ENCODE peak calls at places on chromosomes 5 and 9, in six cellular contexts. One of them, this sample, is unnamed.

GRCh38 chr9:79686381-79687130 is 114.8 kb downstream of the TLE4 start:
- DNase-seq in RWPE1: no peak
- DNase-seq in A549: no peak
- DNase-seq in GM18507: no peak
- DNase-seq in activated CD4-positive, alpha-beta T cell treated with anti-CD3 and anti-CD28 coated beads for 36 hours: no peak
- DNase-seq in pulmonary artery endothelial cell: no peak
- DNase-seq in this sample: no peak

GRCh38 chr9:134475051-134475790 is 149.0 kb downstream of the RXRA start:
- DNase-seq in GM18507: no peak
- DNase-seq in A549: no peak
- DNase-seq in RWPE1: no peak
- DNase-seq in pulmonary artery endothelial cell: peak
- DNase-seq in activated CD4-positive, alpha-beta T cell treated with anti-CD3 and anti-CD28 coated beads for 36 hours: peak
- DNase-seq in this sample: no peak

GRCh38 chr5:134420326-134420725 is 8.6 kb upstream of the CDKN2AIPNL start:
- DNase-seq in RWPE1: no peak
- DNase-seq in activated CD4-positive, alpha-beta T cell treated with anti-CD3 and anti-CD28 coated beads for 36 hours: no peak
- DNase-seq in A549: no peak
- DNase-seq in GM18507: no peak
- DNase-seq in pulmonary artery endothelial cell: no peak
- DNase-seq in this sample: peak

GRCh38 chr9:72951520-72952393 is 1.1 kb downstream of the ALDH1A1 start:
- DNase-seq in GM18507: no peak
- DNase-seq in A549: no peak
- DNase-seq in RWPE1: no peak
- DNase-seq in pulmonary artery endothelial cell: no peak
- DNase-seq in activated CD4-positive, alpha-beta T cell treated with anti-CD3 and anti-CD28 coated beads for 36 hours: no peak
- DNase-seq in this sample: no peak

GRCh38 chr5:159444441-159445082 is 114.3 kb upstream of the IL12B start:
- DNase-seq in A549: peak
- DNase-seq in activated CD4-positive, alpha-beta T cell treated with anti-CD3 and anti-CD28 coated beads for 36 hours: no peak
- DNase-seq in RWPE1: peak
- DNase-seq in GM18507: no peak
- DNase-seq in pulmonary artery endothelial cell: no peak
- DNase-seq in this sample: peak

GRCh38 chr9:27183701-27184100 is 74.7 kb downstream of the TEK start:
- DNase-seq in pulmonary artery endothelial cell: no peak
- DNase-seq in GM18507: no peak
- DNase-seq in activated CD4-positive, alpha-beta T cell treated with anti-CD3 and anti-CD28 coated beads for 36 hours: no peak
- DNase-seq in A549: no peak
- DNase-seq in RWPE1: no peak
- DNase-seq in this sample: no peak

GRCh38 chr9:110276827-110277226 is 20.5 kb upstream of the TXN start:
- DNase-seq in pulmonary artery endothelial cell: no peak
- DNase-seq in RWPE1: no peak
- DNase-seq in A549: no peak
- DNase-seq in GM18507: no peak
- DNase-seq in activated CD4-positive, alpha-beta T cell treated with anti-CD3 and anti-CD28 coated beads for 36 hours: no peak
- DNase-seq in this sample: no peak

GRCh38 chr5:94983861-94984535 is 300.9 kb downstream of the MCTP1 start:
- DNase-seq in GM18507: no peak
- DNase-seq in pulmonary artery endothelial cell: no peak
- DNase-seq in RWPE1: peak
- DNase-seq in A549: no peak
- DNase-seq in activated CD4-positive, alpha-beta T cell treated with anti-CD3 and anti-CD28 coated beads for 36 hours: no peak
- DNase-seq in this sample: no peak

GRCh38 chr5:168193518-168194240 is 97.8 kb upstream of the WWC1 start:
- DNase-seq in activated CD4-positive, alpha-beta T cell treated with anti-CD3 and anti-CD28 coated beads for 36 hours: no peak
- DNase-seq in pulmonary artery endothelial cell: no peak
- DNase-seq in A549: no peak
- DNase-seq in GM18507: no peak
- DNase-seq in RWPE1: no peak
- DNase-seq in this sample: no peak

GRCh38 chr9:2158111-2158610 is 143.0 kb downstream of the SMARCA2 start:
- DNase-seq in RWPE1: peak
- DNase-seq in pulmonary artery endothelial cell: peak
- DNase-seq in activated CD4-positive, alpha-beta T cell treated with anti-CD3 and anti-CD28 coated beads for 36 hours: peak
- DNase-seq in GM18507: peak
- DNase-seq in A549: peak
- DNase-seq in this sample: peak

GRCh38 chr5:136906545-136906944 is 541.2 kb upstream of the TRPC7 start:
- DNase-seq in pulmonary artery endothelial cell: no peak
- DNase-seq in GM18507: no peak
- DNase-seq in activated CD4-positive, alpha-beta T cell treated with anti-CD3 and anti-CD28 coated beads for 36 hours: no peak
- DNase-seq in A549: no peak
- DNase-seq in RWPE1: no peak
- DNase-seq in this sample: no peak

GRCh38 chr9:76342862-76343261 is 51.4 kb downstream of the RFK start:
- DNase-seq in A549: no peak
- DNase-seq in GM18507: no peak
- DNase-seq in RWPE1: peak
- DNase-seq in pulmonary artery endothelial cell: no peak
- DNase-seq in activated CD4-positive, alpha-beta T cell treated with anti-CD3 and anti-CD28 coated beads for 36 hours: no peak
- DNase-seq in this sample: no peak

GRCh38 chr5:181047288-181047687 is 7.2 kb downstream of the BTNL9 start:
- DNase-seq in pulmonary artery endothelial cell: no peak
- DNase-seq in RWPE1: no peak
- DNase-seq in A549: no peak
- DNase-seq in GM18507: no peak
- DNase-seq in activated CD4-positive, alpha-beta T cell treated with anti-CD3 and anti-CD28 coated beads for 36 hours: no peak
- DNase-seq in this sample: no peak

GRCh38 chr5:77640577-77641396 is 2.3 kb upstream of the OTP start:
- DNase-seq in pulmonary artery endothelial cell: no peak
- DNase-seq in RWPE1: no peak
- DNase-seq in activated CD4-positive, alpha-beta T cell treated with anti-CD3 and anti-CD28 coated beads for 36 hours: no peak
- DNase-seq in GM18507: no peak
- DNase-seq in A549: no peak
- DNase-seq in this sample: no peak

GRCh38 chr9:127858041-127858512 is 3.6 kb upstream of the ENG start:
- DNase-seq in RWPE1: no peak
- DNase-seq in A549: no peak
- DNase-seq in activated CD4-positive, alpha-beta T cell treated with anti-CD3 and anti-CD28 coated beads for 36 hours: no peak
- DNase-seq in GM18507: no peak
- DNase-seq in pulmonary artery endothelial cell: no peak
- DNase-seq in this sample: no peak

GRCh38 chr5:55440188-55440646 is 94.5 kb downstream of the PLPP1 start:
- DNase-seq in A549: no peak
- DNase-seq in RWPE1: no peak
- DNase-seq in activated CD4-positive, alpha-beta T cell treated with anti-CD3 and anti-CD28 coated beads for 36 hours: peak
- DNase-seq in GM18507: no peak
- DNase-seq in pulmonary artery endothelial cell: no peak
- DNase-seq in this sample: no peak

GRCh38 chr5:82393951-82394350 is 115.8 kb upstream of the RPS23 start:
- DNase-seq in pulmonary artery endothelial cell: no peak
- DNase-seq in GM18507: no peak
- DNase-seq in RWPE1: no peak
- DNase-seq in A549: no peak
- DNase-seq in activated CD4-positive, alpha-beta T cell treated with anti-CD3 and anti-CD28 coated beads for 36 hours: no peak
- DNase-seq in this sample: no peak

GRCh38 chr9:107214915-107215314 is 68.2 kb upstream of the RAD23B start:
- DNase-seq in RWPE1: no peak
- DNase-seq in activated CD4-positive, alpha-beta T cell treated with anti-CD3 and anti-CD28 coated beads for 36 hours: no peak
- DNase-seq in pulmonary artery endothelial cell: no peak
- DNase-seq in GM18507: no peak
- DNase-seq in A549: no peak
- DNase-seq in this sample: no peak

GRCh38 chr9:36074055-36074454 is 37.3 kb downstream of the RECK start:
- DNase-seq in activated CD4-positive, alpha-beta T cell treated with anti-CD3 and anti-CD28 coated beads for 36 hours: no peak
- DNase-seq in RWPE1: no peak
- DNase-seq in GM18507: no peak
- DNase-seq in A549: no peak
- DNase-seq in pulmonary artery endothelial cell: no peak
- DNase-seq in this sample: no peak

GRCh38 chr5:94693043-94693822 is 74.8 kb downstream of the SLF1 start:
- DNase-seq in pulmonary artery endothelial cell: peak
- DNase-seq in GM18507: no peak
- DNase-seq in A549: no peak
- DNase-seq in activated CD4-positive, alpha-beta T cell treated with anti-CD3 and anti-CD28 coated beads for 36 hours: no peak
- DNase-seq in RWPE1: peak
- DNase-seq in this sample: no peak

GRCh38 chr5:167065784-167066183 is 1225.7 kb upstream of the WWC1 start:
- DNase-seq in activated CD4-positive, alpha-beta T cell treated with anti-CD3 and anti-CD28 coated beads for 36 hours: no peak
- DNase-seq in RWPE1: no peak
- DNase-seq in GM18507: no peak
- DNase-seq in pulmonary artery endothelial cell: no peak
- DNase-seq in A549: no peak
- DNase-seq in this sample: no peak

GRCh38 chr5:16815432-16815831 is 120.7 kb downstream of the MYO10 start:
- DNase-seq in pulmonary artery endothelial cell: no peak
- DNase-seq in GM18507: no peak
- DNase-seq in RWPE1: no peak
- DNase-seq in A549: no peak
- DNase-seq in activated CD4-positive, alpha-beta T cell treated with anti-CD3 and anti-CD28 coated beads for 36 hours: no peak
- DNase-seq in this sample: no peak

GRCh38 chr5:666816-667498 is 26.2 kb downstream of the TPPP start:
- DNase-seq in pulmonary artery endothelial cell: no peak
- DNase-seq in A549: no peak
- DNase-seq in GM18507: no peak
- DNase-seq in RWPE1: no peak
- DNase-seq in activated CD4-positive, alpha-beta T cell treated with anti-CD3 and anti-CD28 coated beads for 36 hours: no peak
- DNase-seq in this sample: no peak

GRCh38 chr9:4738866-4739586 is 2.0 kb downstream of the AK3 start:
- DNase-seq in pulmonary artery endothelial cell: no peak
- DNase-seq in RWPE1: no peak
- DNase-seq in GM18507: no peak
- DNase-seq in A549: no peak
- DNase-seq in activated CD4-positive, alpha-beta T cell treated with anti-CD3 and anti-CD28 coated beads for 36 hours: no peak
- DNase-seq in this sample: no peak

GRCh38 chr5:170499621-170500020 is 4.2 kb upstream of the KCNIP1 start:
- DNase-seq in A549: no peak
- DNase-seq in GM18507: no peak
- DNase-seq in pulmonary artery endothelial cell: no peak
- DNase-seq in activated CD4-positive, alpha-beta T cell treated with anti-CD3 and anti-CD28 coated beads for 36 hours: no peak
- DNase-seq in RWPE1: peak
- DNase-seq in this sample: no peak

GRCh38 chr9:130576176-130576575 is 3.2 kb upstream of the FUBP3 start:
- DNase-seq in activated CD4-positive, alpha-beta T cell treated with anti-CD3 and anti-CD28 coated beads for 36 hours: no peak
- DNase-seq in pulmonary artery endothelial cell: no peak
- DNase-seq in A549: no peak
- DNase-seq in RWPE1: no peak
- DNase-seq in GM18507: no peak
- DNase-seq in this sample: no peak

GRCh38 chr5:39668980-39669379 is 244.2 kb upstream of the DAB2 start:
- DNase-seq in GM18507: no peak
- DNase-seq in RWPE1: no peak
- DNase-seq in A549: no peak
- DNase-seq in pulmonary artery endothelial cell: no peak
- DNase-seq in activated CD4-positive, alpha-beta T cell treated with anti-CD3 and anti-CD28 coated beads for 36 hours: no peak
- DNase-seq in this sample: no peak

GRCh38 chr5:150144211-150144801 is 11.3 kb downstream of the PDGFRB start:
- DNase-seq in activated CD4-positive, alpha-beta T cell treated with anti-CD3 and anti-CD28 coated beads for 36 hours: no peak
- DNase-seq in RWPE1: no peak
- DNase-seq in pulmonary artery endothelial cell: no peak
- DNase-seq in A549: no peak
- DNase-seq in GM18507: no peak
- DNase-seq in this sample: no peak

GRCh38 chr9:124355032-124355940 is 60.0 kb downstream of the PSMB7 start:
- DNase-seq in RWPE1: no peak
- DNase-seq in pulmonary artery endothelial cell: no peak
- DNase-seq in activated CD4-positive, alpha-beta T cell treated with anti-CD3 and anti-CD28 coated beads for 36 hours: no peak
- DNase-seq in A549: no peak
- DNase-seq in GM18507: no peak
- DNase-seq in this sample: no peak

GRCh38 chr5:33832904-33833575 is 58.8 kb downstream of the ADAMTS12 start:
- DNase-seq in GM18507: no peak
- DNase-seq in pulmonary artery endothelial cell: no peak
- DNase-seq in A549: no peak
- DNase-seq in RWPE1: no peak
- DNase-seq in activated CD4-positive, alpha-beta T cell treated with anti-CD3 and anti-CD28 coated beads for 36 hours: no peak
- DNase-seq in this sample: no peak

GRCh38 chr9:34671307-34671706 is 8.8 kb upstream of the CCL27 start:
- DNase-seq in GM18507: no peak
- DNase-seq in RWPE1: no peak
- DNase-seq in pulmonary artery endothelial cell: no peak
- DNase-seq in A549: no peak
- DNase-seq in activated CD4-positive, alpha-beta T cell treated with anti-CD3 and anti-CD28 coated beads for 36 hours: no peak
- DNase-seq in this sample: no peak

GRCh38 chr5:96876292-96876850 is at the start of gene ERAP2:
- DNase-seq in activated CD4-positive, alpha-beta T cell treated with anti-CD3 and anti-CD28 coated beads for 36 hours: peak
- DNase-seq in pulmonary artery endothelial cell: no peak
- DNase-seq in GM18507: peak
- DNase-seq in RWPE1: peak
- DNase-seq in A549: peak
- DNase-seq in this sample: peak

GRCh38 chr5:79590395-79590999 is 21.7 kb upstream of the TENT2 start:
- DNase-seq in A549: no peak
- DNase-seq in GM18507: no peak
- DNase-seq in pulmonary artery endothelial cell: no peak
- DNase-seq in activated CD4-positive, alpha-beta T cell treated with anti-CD3 and anti-CD28 coated beads for 36 hours: no peak
- DNase-seq in RWPE1: no peak
- DNase-seq in this sample: no peak

GRCh38 chr5:15267966-15268365 is 232.0 kb upstream of the FBXL7 start:
- DNase-seq in RWPE1: no peak
- DNase-seq in GM18507: no peak
- DNase-seq in A549: no peak
- DNase-seq in pulmonary artery endothelial cell: no peak
- DNase-seq in activated CD4-positive, alpha-beta T cell treated with anti-CD3 and anti-CD28 coated beads for 36 hours: no peak
- DNase-seq in this sample: no peak

GRCh38 chr5:123538670-123539459 is 26.9 kb downstream of the CSNK1G3 start:
- DNase-seq in GM18507: no peak
- DNase-seq in activated CD4-positive, alpha-beta T cell treated with anti-CD3 and anti-CD28 coated beads for 36 hours: no peak
- DNase-seq in A549: no peak
- DNase-seq in pulmonary artery endothelial cell: no peak
- DNase-seq in RWPE1: no peak
- DNase-seq in this sample: no peak

GRCh38 chr5:94345257-94345656 is 273.1 kb downstream of the KIAA0825 start:
- DNase-seq in GM18507: no peak
- DNase-seq in pulmonary artery endothelial cell: no peak
- DNase-seq in A549: no peak
- DNase-seq in activated CD4-positive, alpha-beta T cell treated with anti-CD3 and anti-CD28 coated beads for 36 hours: no peak
- DNase-seq in RWPE1: no peak
- DNase-seq in this sample: no peak

GRCh38 chr5:139908749-139909148 is 113.1 kb downstream of the PSD2 start:
- DNase-seq in RWPE1: no peak
- DNase-seq in pulmonary artery endothelial cell: no peak
- DNase-seq in activated CD4-positive, alpha-beta T cell treated with anti-CD3 and anti-CD28 coated beads for 36 hours: no peak
- DNase-seq in GM18507: no peak
- DNase-seq in A549: no peak
- DNase-seq in this sample: no peak

GRCh38 chr5:1038417-1039209 is 30.0 kb downstream of the NKD2 start:
- DNase-seq in pulmonary artery endothelial cell: no peak
- DNase-seq in A549: no peak
- DNase-seq in GM18507: no peak
- DNase-seq in activated CD4-positive, alpha-beta T cell treated with anti-CD3 and anti-CD28 coated beads for 36 hours: no peak
- DNase-seq in RWPE1: no peak
- DNase-seq in this sample: no peak

GRCh38 chr5:72256536-72256935 is 63.5 kb downstream of the MRPS27 start:
- DNase-seq in activated CD4-positive, alpha-beta T cell treated with anti-CD3 and anti-CD28 coated beads for 36 hours: no peak
- DNase-seq in RWPE1: no peak
- DNase-seq in GM18507: no peak
- DNase-seq in A549: no peak
- DNase-seq in pulmonary artery endothelial cell: no peak
- DNase-seq in this sample: no peak